ENCODE peak calls at places on chromosome 5, in six cellular contexts. One of them, this sample, is unnamed.

GRCh38 chr5:72141440-72142271 is 34.4 kb downstream of the MAP1B start:
- ATAC-seq in omental fat pad: peak
- ATAC-seq in upper lobe of left lung: no peak
- ATAC-seq in right cardiac atrium: peak
- ATAC-seq in psoas muscle: peak
- ATAC-seq in stimulated activated naive CD8-positive, alpha-beta T cell treated with anti-CD3 and anti-CD28 coated beads, Interleukin-15, amount 100 ng/mL, for 72 hours: no peak
- ATAC-seq in this sample: no peak

GRCh38 chr5:94433393-94434149 is 184.8 kb downstream of the KIAA0825 start:
- ATAC-seq in omental fat pad: peak
- ATAC-seq in upper lobe of left lung: peak
- ATAC-seq in right cardiac atrium: peak
- ATAC-seq in psoas muscle: no peak
- ATAC-seq in stimulated activated naive CD8-positive, alpha-beta T cell treated with anti-CD3 and anti-CD28 coated beads, Interleukin-15, amount 100 ng/mL, for 72 hours: no peak
- ATAC-seq in this sample: no peak

GRCh38 chr5:10442581-10442980 is 902 bp downstream of the ROPN1L start:
- ATAC-seq in omental fat pad: no peak
- ATAC-seq in upper lobe of left lung: no peak
- ATAC-seq in right cardiac atrium: no peak
- ATAC-seq in psoas muscle: peak
- ATAC-seq in stimulated activated naive CD8-positive, alpha-beta T cell treated with anti-CD3 and anti-CD28 coated beads, Interleukin-15, amount 100 ng/mL, for 72 hours: no peak
- ATAC-seq in this sample: no peak

GRCh38 chr5:158789441-158789840 is 310.3 kb downstream of the EBF1 start:
- ATAC-seq in omental fat pad: no peak
- ATAC-seq in upper lobe of left lung: no peak
- ATAC-seq in right cardiac atrium: peak
- ATAC-seq in psoas muscle: no peak
- ATAC-seq in stimulated activated naive CD8-positive, alpha-beta T cell treated with anti-CD3 and anti-CD28 coated beads, Interleukin-15, amount 100 ng/mL, for 72 hours: no peak
- ATAC-seq in this sample: no peak

GRCh38 chr5:61280766-61281427 is 51.2 kb upstream of the ZSWIM6 start:
- ATAC-seq in omental fat pad: no peak
- ATAC-seq in upper lobe of left lung: no peak
- ATAC-seq in right cardiac atrium: peak
- ATAC-seq in psoas muscle: no peak
- ATAC-seq in stimulated activated naive CD8-positive, alpha-beta T cell treated with anti-CD3 and anti-CD28 coated beads, Interleukin-15, amount 100 ng/mL, for 72 hours: peak
- ATAC-seq in this sample: peak

GRCh38 chr5:159782197-159782994 is 133.9 kb upstream of the ADRA1B start:
- ATAC-seq in omental fat pad: no peak
- ATAC-seq in upper lobe of left lung: no peak
- ATAC-seq in right cardiac atrium: no peak
- ATAC-seq in psoas muscle: no peak
- ATAC-seq in stimulated activated naive CD8-positive, alpha-beta T cell treated with anti-CD3 and anti-CD28 coated beads, Interleukin-15, amount 100 ng/mL, for 72 hours: peak
- ATAC-seq in this sample: peak

GRCh38 chr5:156394642-156395393 is 67.9 kb downstream of the SGCD start:
- ATAC-seq in omental fat pad: no peak
- ATAC-seq in upper lobe of left lung: no peak
- ATAC-seq in right cardiac atrium: peak
- ATAC-seq in psoas muscle: no peak
- ATAC-seq in stimulated activated naive CD8-positive, alpha-beta T cell treated with anti-CD3 and anti-CD28 coated beads, Interleukin-15, amount 100 ng/mL, for 72 hours: no peak
- ATAC-seq in this sample: no peak

GRCh38 chr5:77920350-77921046 is 144.4 kb upstream of the TBCA start:
- ATAC-seq in omental fat pad: no peak
- ATAC-seq in upper lobe of left lung: no peak
- ATAC-seq in right cardiac atrium: no peak
- ATAC-seq in psoas muscle: no peak
- ATAC-seq in stimulated activated naive CD8-positive, alpha-beta T cell treated with anti-CD3 and anti-CD28 coated beads, Interleukin-15, amount 100 ng/mL, for 72 hours: no peak
- ATAC-seq in this sample: no peak

GRCh38 chr5:53008751-53009150 is 19.6 kb downstream of the ITGA2 start:
- ATAC-seq in omental fat pad: no peak
- ATAC-seq in upper lobe of left lung: no peak
- ATAC-seq in right cardiac atrium: no peak
- ATAC-seq in psoas muscle: no peak
- ATAC-seq in stimulated activated naive CD8-positive, alpha-beta T cell treated with anti-CD3 and anti-CD28 coated beads, Interleukin-15, amount 100 ng/mL, for 72 hours: peak
- ATAC-seq in this sample: peak

GRCh38 chr5:132321109-132321721 is 27.0 kb downstream of the SLC22A4 start:
- ATAC-seq in omental fat pad: no peak
- ATAC-seq in upper lobe of left lung: no peak
- ATAC-seq in right cardiac atrium: peak
- ATAC-seq in psoas muscle: no peak
- ATAC-seq in stimulated activated naive CD8-positive, alpha-beta T cell treated with anti-CD3 and anti-CD28 coated beads, Interleukin-15, amount 100 ng/mL, for 72 hours: no peak
- ATAC-seq in this sample: no peak

GRCh38 chr5:62790348-62790747 is 211.7 kb downstream of the LRRC70 start:
- ATAC-seq in omental fat pad: no peak
- ATAC-seq in upper lobe of left lung: peak
- ATAC-seq in right cardiac atrium: peak
- ATAC-seq in psoas muscle: no peak
- ATAC-seq in stimulated activated naive CD8-positive, alpha-beta T cell treated with anti-CD3 and anti-CD28 coated beads, Interleukin-15, amount 100 ng/mL, for 72 hours: no peak
- ATAC-seq in this sample: no peak

GRCh38 chr5:147659166-147659929 is 123.2 kb downstream of the JAKMIP2 start:
- ATAC-seq in omental fat pad: no peak
- ATAC-seq in upper lobe of left lung: no peak
- ATAC-seq in right cardiac atrium: no peak
- ATAC-seq in psoas muscle: no peak
- ATAC-seq in stimulated activated naive CD8-positive, alpha-beta T cell treated with anti-CD3 and anti-CD28 coated beads, Interleukin-15, amount 100 ng/mL, for 72 hours: no peak
- ATAC-seq in this sample: no peak

GRCh38 chr5:148949871-148950863 is 112.7 kb downstream of the SH3TC2 start:
- ATAC-seq in omental fat pad: peak
- ATAC-seq in upper lobe of left lung: peak
- ATAC-seq in right cardiac atrium: peak
- ATAC-seq in psoas muscle: peak
- ATAC-seq in stimulated activated naive CD8-positive, alpha-beta T cell treated with anti-CD3 and anti-CD28 coated beads, Interleukin-15, amount 100 ng/mL, for 72 hours: no peak
- ATAC-seq in this sample: no peak

GRCh38 chr5:127796207-127796606 is 93.0 kb downstream of the CCDC192 start:
- ATAC-seq in omental fat pad: no peak
- ATAC-seq in upper lobe of left lung: no peak
- ATAC-seq in right cardiac atrium: no peak
- ATAC-seq in psoas muscle: no peak
- ATAC-seq in stimulated activated naive CD8-positive, alpha-beta T cell treated with anti-CD3 and anti-CD28 coated beads, Interleukin-15, amount 100 ng/mL, for 72 hours: no peak
- ATAC-seq in this sample: no peak

GRCh38 chr5:176189857-176190256 is 48.4 kb upstream of the SIMC1 start:
- ATAC-seq in omental fat pad: no peak
- ATAC-seq in upper lobe of left lung: no peak
- ATAC-seq in right cardiac atrium: no peak
- ATAC-seq in psoas muscle: no peak
- ATAC-seq in stimulated activated naive CD8-positive, alpha-beta T cell treated with anti-CD3 and anti-CD28 coated beads, Interleukin-15, amount 100 ng/mL, for 72 hours: no peak
- ATAC-seq in this sample: no peak

GRCh38 chr5:138498381-138498780 is 33.1 kb downstream of the EGR1 start:
- ATAC-seq in omental fat pad: no peak
- ATAC-seq in upper lobe of left lung: no peak
- ATAC-seq in right cardiac atrium: no peak
- ATAC-seq in psoas muscle: no peak
- ATAC-seq in stimulated activated naive CD8-positive, alpha-beta T cell treated with anti-CD3 and anti-CD28 coated beads, Interleukin-15, amount 100 ng/mL, for 72 hours: no peak
- ATAC-seq in this sample: no peak

GRCh38 chr5:180332051-180332517 is 21.1 kb downstream of the GFPT2 start:
- ATAC-seq in omental fat pad: peak
- ATAC-seq in upper lobe of left lung: no peak
- ATAC-seq in right cardiac atrium: no peak
- ATAC-seq in psoas muscle: no peak
- ATAC-seq in stimulated activated naive CD8-positive, alpha-beta T cell treated with anti-CD3 and anti-CD28 coated beads, Interleukin-15, amount 100 ng/mL, for 72 hours: no peak
- ATAC-seq in this sample: no peak

GRCh38 chr5:88235346-88235745 is 33.3 kb downstream of the TMEM161B start:
- ATAC-seq in omental fat pad: no peak
- ATAC-seq in upper lobe of left lung: no peak
- ATAC-seq in right cardiac atrium: no peak
- ATAC-seq in psoas muscle: no peak
- ATAC-seq in stimulated activated naive CD8-positive, alpha-beta T cell treated with anti-CD3 and anti-CD28 coated beads, Interleukin-15, amount 100 ng/mL, for 72 hours: no peak
- ATAC-seq in this sample: no peak

GRCh38 chr5:140546851-140547507 is 483 bp upstream of the EIF4EBP3 start:
- ATAC-seq in omental fat pad: no peak
- ATAC-seq in upper lobe of left lung: no peak
- ATAC-seq in right cardiac atrium: peak
- ATAC-seq in psoas muscle: peak
- ATAC-seq in stimulated activated naive CD8-positive, alpha-beta T cell treated with anti-CD3 and anti-CD28 coated beads, Interleukin-15, amount 100 ng/mL, for 72 hours: no peak
- ATAC-seq in this sample: no peak

GRCh38 chr5:112685929-112686328 is 51.8 kb upstream of the APC start:
- ATAC-seq in omental fat pad: no peak
- ATAC-seq in upper lobe of left lung: no peak
- ATAC-seq in right cardiac atrium: peak
- ATAC-seq in psoas muscle: no peak
- ATAC-seq in stimulated activated naive CD8-positive, alpha-beta T cell treated with anti-CD3 and anti-CD28 coated beads, Interleukin-15, amount 100 ng/mL, for 72 hours: no peak
- ATAC-seq in this sample: no peak

GRCh38 chr5:170362102-170362501 is 27.1 kb downstream of the KCNMB1 start:
- ATAC-seq in omental fat pad: no peak
- ATAC-seq in upper lobe of left lung: no peak
- ATAC-seq in right cardiac atrium: peak
- ATAC-seq in psoas muscle: no peak
- ATAC-seq in stimulated activated naive CD8-positive, alpha-beta T cell treated with anti-CD3 and anti-CD28 coated beads, Interleukin-15, amount 100 ng/mL, for 72 hours: no peak
- ATAC-seq in this sample: no peak

GRCh38 chr5:181056431-181056830 is 16.4 kb downstream of the BTNL9 start:
- ATAC-seq in omental fat pad: no peak
- ATAC-seq in upper lobe of left lung: no peak
- ATAC-seq in right cardiac atrium: no peak
- ATAC-seq in psoas muscle: no peak
- ATAC-seq in stimulated activated naive CD8-positive, alpha-beta T cell treated with anti-CD3 and anti-CD28 coated beads, Interleukin-15, amount 100 ng/mL, for 72 hours: no peak
- ATAC-seq in this sample: no peak

GRCh38 chr5:173611706-173612105 is 4.7 kb downstream of the BOD1 start:
- ATAC-seq in omental fat pad: no peak
- ATAC-seq in upper lobe of left lung: no peak
- ATAC-seq in right cardiac atrium: no peak
- ATAC-seq in psoas muscle: no peak
- ATAC-seq in stimulated activated naive CD8-positive, alpha-beta T cell treated with anti-CD3 and anti-CD28 coated beads, Interleukin-15, amount 100 ng/mL, for 72 hours: no peak
- ATAC-seq in this sample: no peak

GRCh38 chr5:133758641-133759040 is 146.3 kb upstream of the FSTL4 start:
- ATAC-seq in omental fat pad: no peak
- ATAC-seq in upper lobe of left lung: no peak
- ATAC-seq in right cardiac atrium: no peak
- ATAC-seq in psoas muscle: no peak
- ATAC-seq in stimulated activated naive CD8-positive, alpha-beta T cell treated with anti-CD3 and anti-CD28 coated beads, Interleukin-15, amount 100 ng/mL, for 72 hours: no peak
- ATAC-seq in this sample: no peak

GRCh38 chr5:74232281-74232680 is 408.2 kb downstream of the ENC1 start:
- ATAC-seq in omental fat pad: no peak
- ATAC-seq in upper lobe of left lung: no peak
- ATAC-seq in right cardiac atrium: no peak
- ATAC-seq in psoas muscle: no peak
- ATAC-seq in stimulated activated naive CD8-positive, alpha-beta T cell treated with anti-CD3 and anti-CD28 coated beads, Interleukin-15, amount 100 ng/mL, for 72 hours: peak
- ATAC-seq in this sample: peak

GRCh38 chr5:151123897-151124751 is 33.5 kb downstream of the ANXA6 start:
- ATAC-seq in omental fat pad: no peak
- ATAC-seq in upper lobe of left lung: no peak
- ATAC-seq in right cardiac atrium: no peak
- ATAC-seq in psoas muscle: peak
- ATAC-seq in stimulated activated naive CD8-positive, alpha-beta T cell treated with anti-CD3 and anti-CD28 coated beads, Interleukin-15, amount 100 ng/mL, for 72 hours: peak
- ATAC-seq in this sample: peak

GRCh38 chr5:131854134-131854533 is 57.3 kb upstream of the FNIP1 start:
- ATAC-seq in omental fat pad: no peak
- ATAC-seq in upper lobe of left lung: no peak
- ATAC-seq in right cardiac atrium: no peak
- ATAC-seq in psoas muscle: no peak
- ATAC-seq in stimulated activated naive CD8-positive, alpha-beta T cell treated with anti-CD3 and anti-CD28 coated beads, Interleukin-15, amount 100 ng/mL, for 72 hours: peak
- ATAC-seq in this sample: peak

GRCh38 chr5:77366717-77367500 is 125.2 kb downstream of the WDR41 start:
- ATAC-seq in omental fat pad: no peak
- ATAC-seq in upper lobe of left lung: no peak
- ATAC-seq in right cardiac atrium: no peak
- ATAC-seq in psoas muscle: no peak
- ATAC-seq in stimulated activated naive CD8-positive, alpha-beta T cell treated with anti-CD3 and anti-CD28 coated beads, Interleukin-15, amount 100 ng/mL, for 72 hours: no peak
- ATAC-seq in this sample: no peak

GRCh38 chr5:77844408-77845272 is 68.5 kb upstream of the TBCA start:
- ATAC-seq in omental fat pad: peak
- ATAC-seq in upper lobe of left lung: no peak
- ATAC-seq in right cardiac atrium: peak
- ATAC-seq in psoas muscle: no peak
- ATAC-seq in stimulated activated naive CD8-positive, alpha-beta T cell treated with anti-CD3 and anti-CD28 coated beads, Interleukin-15, amount 100 ng/mL, for 72 hours: peak
- ATAC-seq in this sample: no peak

GRCh38 chr5:126103872-126104271 is 319.3 kb upstream of the GRAMD2B start:
- ATAC-seq in omental fat pad: no peak
- ATAC-seq in upper lobe of left lung: no peak
- ATAC-seq in right cardiac atrium: no peak
- ATAC-seq in psoas muscle: no peak
- ATAC-seq in stimulated activated naive CD8-positive, alpha-beta T cell treated with anti-CD3 and anti-CD28 coated beads, Interleukin-15, amount 100 ng/mL, for 72 hours: no peak
- ATAC-seq in this sample: peak

GRCh38 chr5:80092521-80093107 is 57.5 kb downstream of the THBS4 start:
- ATAC-seq in omental fat pad: no peak
- ATAC-seq in upper lobe of left lung: no peak
- ATAC-seq in right cardiac atrium: no peak
- ATAC-seq in psoas muscle: no peak
- ATAC-seq in stimulated activated naive CD8-positive, alpha-beta T cell treated with anti-CD3 and anti-CD28 coated beads, Interleukin-15, amount 100 ng/mL, for 72 hours: no peak
- ATAC-seq in this sample: peak

GRCh38 chr5:170173227-170173626 is 59.6 kb upstream of the C5orf58 start:
- ATAC-seq in omental fat pad: no peak
- ATAC-seq in upper lobe of left lung: no peak
- ATAC-seq in right cardiac atrium: no peak
- ATAC-seq in psoas muscle: no peak
- ATAC-seq in stimulated activated naive CD8-positive, alpha-beta T cell treated with anti-CD3 and anti-CD28 coated beads, Interleukin-15, amount 100 ng/mL, for 72 hours: no peak
- ATAC-seq in this sample: peak

GRCh38 chr5:38420691-38421395 is 135.6 kb downstream of the LIFR start:
- ATAC-seq in omental fat pad: peak
- ATAC-seq in upper lobe of left lung: peak
- ATAC-seq in right cardiac atrium: peak
- ATAC-seq in psoas muscle: peak
- ATAC-seq in stimulated activated naive CD8-positive, alpha-beta T cell treated with anti-CD3 and anti-CD28 coated beads, Interleukin-15, amount 100 ng/mL, for 72 hours: no peak
- ATAC-seq in this sample: no peak

GRCh38 chr5:16934669-16935068 is 1.4 kb downstream of the MYO10 start:
- ATAC-seq in omental fat pad: no peak
- ATAC-seq in upper lobe of left lung: no peak
- ATAC-seq in right cardiac atrium: no peak
- ATAC-seq in psoas muscle: no peak
- ATAC-seq in stimulated activated naive CD8-positive, alpha-beta T cell treated with anti-CD3 and anti-CD28 coated beads, Interleukin-15, amount 100 ng/mL, for 72 hours: no peak
- ATAC-seq in this sample: no peak

GRCh38 chr5:169712428-169712827 is 75.4 kb downstream of the DOCK2 start:
- ATAC-seq in omental fat pad: no peak
- ATAC-seq in upper lobe of left lung: no peak
- ATAC-seq in right cardiac atrium: no peak
- ATAC-seq in psoas muscle: no peak
- ATAC-seq in stimulated activated naive CD8-positive, alpha-beta T cell treated with anti-CD3 and anti-CD28 coated beads, Interleukin-15, amount 100 ng/mL, for 72 hours: no peak
- ATAC-seq in this sample: no peak

GRCh38 chr5:38940230-38940858 is 94.5 kb downstream of the OSMR start:
- ATAC-seq in omental fat pad: no peak
- ATAC-seq in upper lobe of left lung: no peak
- ATAC-seq in right cardiac atrium: no peak
- ATAC-seq in psoas muscle: no peak
- ATAC-seq in stimulated activated naive CD8-positive, alpha-beta T cell treated with anti-CD3 and anti-CD28 coated beads, Interleukin-15, amount 100 ng/mL, for 72 hours: no peak
- ATAC-seq in this sample: no peak

GRCh38 chr5:177540438-177540837 is 13.9 kb downstream of the FAM193B start:
- ATAC-seq in omental fat pad: no peak
- ATAC-seq in upper lobe of left lung: no peak
- ATAC-seq in right cardiac atrium: no peak
- ATAC-seq in psoas muscle: no peak
- ATAC-seq in stimulated activated naive CD8-positive, alpha-beta T cell treated with anti-CD3 and anti-CD28 coated beads, Interleukin-15, amount 100 ng/mL, for 72 hours: no peak
- ATAC-seq in this sample: no peak

This sample was measured in activated T-helper 17 cell treated with anti-CD3 and anti-CD28 coated beads, Interleukin-2, amount 50 U/mL, for 72 hours.